ENCODE peak calls at places on chromosomes 11 and 22, in eight cellular contexts. One of them, this sample, is unnamed.

GRCh38 chr22:40418366-40419201 is 48.2 kb downstream of the SGSM3 start:
- ATAC-seq in foreskin keratinocyte: no peak
- ATAC-seq in stimulated activated naive CD8-positive, alpha-beta T cell treated with anti-CD3 and anti-CD28 coated beads, Interleukin-15, amount 100 ng/mL, for 72 hours: peak
- ATAC-seq in Right ventricle myocardium inferior: peak
- ATAC-seq in HCT116: no peak
- ATAC-seq in left cardiac atrium: peak
- ATAC-seq in activated T-cell treated with anti-CD3 and anti-CD28 coated beads, Interleukin-2, amount 50 U/mL, for 72 hours: peak
- ATAC-seq in IMR-90: no peak
- ATAC-seq in this sample: no peak

GRCh38 chr22:31646186-31647019 is 15.6 kb downstream of the PISD start:
- ATAC-seq in foreskin keratinocyte: peak
- ATAC-seq in activated T-cell treated with anti-CD3 and anti-CD28 coated beads, Interleukin-2, amount 50 U/mL, for 72 hours: peak
- ATAC-seq in stimulated activated naive CD8-positive, alpha-beta T cell treated with anti-CD3 and anti-CD28 coated beads, Interleukin-15, amount 100 ng/mL, for 72 hours: peak
- ATAC-seq in HCT116: peak
- ATAC-seq in IMR-90: peak
- ATAC-seq in left cardiac atrium: peak
- ATAC-seq in Right ventricle myocardium inferior: no peak
- ATAC-seq in this sample: peak

GRCh38 chr11:45755281-45755859 is 49.6 kb upstream of the SLC35C1 start:
- ATAC-seq in IMR-90: no peak
- ATAC-seq in stimulated activated naive CD8-positive, alpha-beta T cell treated with anti-CD3 and anti-CD28 coated beads, Interleukin-15, amount 100 ng/mL, for 72 hours: no peak
- ATAC-seq in foreskin keratinocyte: no peak
- ATAC-seq in activated T-cell treated with anti-CD3 and anti-CD28 coated beads, Interleukin-2, amount 50 U/mL, for 72 hours: no peak
- ATAC-seq in Right ventricle myocardium inferior: no peak
- ATAC-seq in HCT116: no peak
- ATAC-seq in left cardiac atrium: peak
- ATAC-seq in this sample: no peak

GRCh38 chr11:128455766-128456165 is 131.6 kb downstream of the ETS1 start:
- ATAC-seq in Right ventricle myocardium inferior: peak
- ATAC-seq in IMR-90: no peak
- ATAC-seq in stimulated activated naive CD8-positive, alpha-beta T cell treated with anti-CD3 and anti-CD28 coated beads, Interleukin-15, amount 100 ng/mL, for 72 hours: no peak
- ATAC-seq in foreskin keratinocyte: no peak
- ATAC-seq in activated T-cell treated with anti-CD3 and anti-CD28 coated beads, Interleukin-2, amount 50 U/mL, for 72 hours: no peak
- ATAC-seq in left cardiac atrium: no peak
- ATAC-seq in HCT116: no peak
- ATAC-seq in this sample: no peak

GRCh38 chr11:12195773-12196172 is 85.4 kb downstream of the MICAL2 start:
- ATAC-seq in foreskin keratinocyte: no peak
- ATAC-seq in IMR-90: no peak
- ATAC-seq in activated T-cell treated with anti-CD3 and anti-CD28 coated beads, Interleukin-2, amount 50 U/mL, for 72 hours: peak
- ATAC-seq in stimulated activated naive CD8-positive, alpha-beta T cell treated with anti-CD3 and anti-CD28 coated beads, Interleukin-15, amount 100 ng/mL, for 72 hours: peak
- ATAC-seq in HCT116: no peak
- ATAC-seq in Right ventricle myocardium inferior: no peak
- ATAC-seq in left cardiac atrium: no peak
- ATAC-seq in this sample: peak

GRCh38 chr22:17754233-17754925 is 19.9 kb downstream of the BID start:
- ATAC-seq in HCT116: peak
- ATAC-seq in left cardiac atrium: no peak
- ATAC-seq in IMR-90: no peak
- ATAC-seq in stimulated activated naive CD8-positive, alpha-beta T cell treated with anti-CD3 and anti-CD28 coated beads, Interleukin-15, amount 100 ng/mL, for 72 hours: peak
- ATAC-seq in foreskin keratinocyte: peak
- ATAC-seq in Right ventricle myocardium inferior: peak
- ATAC-seq in activated T-cell treated with anti-CD3 and anti-CD28 coated beads, Interleukin-2, amount 50 U/mL, for 72 hours: peak
- ATAC-seq in this sample: peak

GRCh38 chr22:42188808-42189447 is 58.3 kb upstream of the CYP2D6 start:
- ATAC-seq in activated T-cell treated with anti-CD3 and anti-CD28 coated beads, Interleukin-2, amount 50 U/mL, for 72 hours: peak
- ATAC-seq in Right ventricle myocardium inferior: no peak
- ATAC-seq in stimulated activated naive CD8-positive, alpha-beta T cell treated with anti-CD3 and anti-CD28 coated beads, Interleukin-15, amount 100 ng/mL, for 72 hours: no peak
- ATAC-seq in IMR-90: peak
- ATAC-seq in HCT116: peak
- ATAC-seq in foreskin keratinocyte: peak
- ATAC-seq in left cardiac atrium: peak
- ATAC-seq in this sample: peak

GRCh38 chr22:37627091-37627490 is 12.4 kb upstream of the SH3BP1 start:
- ATAC-seq in Right ventricle myocardium inferior: no peak
- ATAC-seq in IMR-90: peak
- ATAC-seq in left cardiac atrium: no peak
- ATAC-seq in stimulated activated naive CD8-positive, alpha-beta T cell treated with anti-CD3 and anti-CD28 coated beads, Interleukin-15, amount 100 ng/mL, for 72 hours: peak
- ATAC-seq in activated T-cell treated with anti-CD3 and anti-CD28 coated beads, Interleukin-2, amount 50 U/mL, for 72 hours: peak
- ATAC-seq in foreskin keratinocyte: no peak
- ATAC-seq in HCT116: no peak
- ATAC-seq in this sample: peak

GRCh38 chr11:125376117-125376516 is 119.9 kb downstream of the FEZ1 start:
- ATAC-seq in left cardiac atrium: peak
- ATAC-seq in stimulated activated naive CD8-positive, alpha-beta T cell treated with anti-CD3 and anti-CD28 coated beads, Interleukin-15, amount 100 ng/mL, for 72 hours: no peak
- ATAC-seq in IMR-90: no peak
- ATAC-seq in activated T-cell treated with anti-CD3 and anti-CD28 coated beads, Interleukin-2, amount 50 U/mL, for 72 hours: no peak
- ATAC-seq in Right ventricle myocardium inferior: peak
- ATAC-seq in HCT116: peak
- ATAC-seq in foreskin keratinocyte: peak
- ATAC-seq in this sample: no peak

GRCh38 chr11:33690290-33691050 is 10.2 kb downstream of the C11orf91 start:
- ATAC-seq in HCT116: peak
- ATAC-seq in activated T-cell treated with anti-CD3 and anti-CD28 coated beads, Interleukin-2, amount 50 U/mL, for 72 hours: peak
- ATAC-seq in IMR-90: peak
- ATAC-seq in left cardiac atrium: peak
- ATAC-seq in foreskin keratinocyte: peak
- ATAC-seq in Right ventricle myocardium inferior: peak
- ATAC-seq in stimulated activated naive CD8-positive, alpha-beta T cell treated with anti-CD3 and anti-CD28 coated beads, Interleukin-15, amount 100 ng/mL, for 72 hours: no peak
- ATAC-seq in this sample: peak

GRCh38 chr22:30314918-30315317 is 11.8 kb downstream of the TBC1D10A start:
- ATAC-seq in stimulated activated naive CD8-positive, alpha-beta T cell treated with anti-CD3 and anti-CD28 coated beads, Interleukin-15, amount 100 ng/mL, for 72 hours: peak
- ATAC-seq in Right ventricle myocardium inferior: no peak
- ATAC-seq in IMR-90: no peak
- ATAC-seq in left cardiac atrium: no peak
- ATAC-seq in activated T-cell treated with anti-CD3 and anti-CD28 coated beads, Interleukin-2, amount 50 U/mL, for 72 hours: peak
- ATAC-seq in HCT116: no peak
- ATAC-seq in foreskin keratinocyte: peak
- ATAC-seq in this sample: peak

GRCh38 chr11:75352417-75353206 is 1.2 kb upstream of the ARRB1 start:
- ATAC-seq in Right ventricle myocardium inferior: no peak
- ATAC-seq in stimulated activated naive CD8-positive, alpha-beta T cell treated with anti-CD3 and anti-CD28 coated beads, Interleukin-15, amount 100 ng/mL, for 72 hours: no peak
- ATAC-seq in foreskin keratinocyte: no peak
- ATAC-seq in HCT116: no peak
- ATAC-seq in IMR-90: no peak
- ATAC-seq in left cardiac atrium: no peak
- ATAC-seq in activated T-cell treated with anti-CD3 and anti-CD28 coated beads, Interleukin-2, amount 50 U/mL, for 72 hours: peak
- ATAC-seq in this sample: peak

GRCh38 chr11:76752321-76753175 is 30.6 kb upstream of the TSKU start:
- ATAC-seq in foreskin keratinocyte: peak
- ATAC-seq in activated T-cell treated with anti-CD3 and anti-CD28 coated beads, Interleukin-2, amount 50 U/mL, for 72 hours: no peak
- ATAC-seq in Right ventricle myocardium inferior: peak
- ATAC-seq in IMR-90: peak
- ATAC-seq in HCT116: no peak
- ATAC-seq in stimulated activated naive CD8-positive, alpha-beta T cell treated with anti-CD3 and anti-CD28 coated beads, Interleukin-15, amount 100 ng/mL, for 72 hours: no peak
- ATAC-seq in left cardiac atrium: peak
- ATAC-seq in this sample: no peak

GRCh38 chr11:47510231-47510630 is 42.7 kb downstream of the CELF1 start:
- ATAC-seq in HCT116: no peak
- ATAC-seq in IMR-90: no peak
- ATAC-seq in activated T-cell treated with anti-CD3 and anti-CD28 coated beads, Interleukin-2, amount 50 U/mL, for 72 hours: peak
- ATAC-seq in Right ventricle myocardium inferior: no peak
- ATAC-seq in left cardiac atrium: no peak
- ATAC-seq in stimulated activated naive CD8-positive, alpha-beta T cell treated with anti-CD3 and anti-CD28 coated beads, Interleukin-15, amount 100 ng/mL, for 72 hours: peak
- ATAC-seq in foreskin keratinocyte: peak
- ATAC-seq in this sample: peak

GRCh38 chr22:36659762-36660509 is 43.6 kb downstream of the CACNG2 start:
- ATAC-seq in stimulated activated naive CD8-positive, alpha-beta T cell treated with anti-CD3 and anti-CD28 coated beads, Interleukin-15, amount 100 ng/mL, for 72 hours: peak
- ATAC-seq in activated T-cell treated with anti-CD3 and anti-CD28 coated beads, Interleukin-2, amount 50 U/mL, for 72 hours: peak
- ATAC-seq in Right ventricle myocardium inferior: peak
- ATAC-seq in HCT116: peak
- ATAC-seq in foreskin keratinocyte: peak
- ATAC-seq in IMR-90: peak
- ATAC-seq in left cardiac atrium: peak
- ATAC-seq in this sample: peak

GRCh38 chr11:122229611-122230386 is 113.8 kb upstream of the BLID start:
- ATAC-seq in left cardiac atrium: peak
- ATAC-seq in IMR-90: no peak
- ATAC-seq in Right ventricle myocardium inferior: no peak
- ATAC-seq in foreskin keratinocyte: no peak
- ATAC-seq in activated T-cell treated with anti-CD3 and anti-CD28 coated beads, Interleukin-2, amount 50 U/mL, for 72 hours: no peak
- ATAC-seq in HCT116: no peak
- ATAC-seq in stimulated activated naive CD8-positive, alpha-beta T cell treated with anti-CD3 and anti-CD28 coated beads, Interleukin-15, amount 100 ng/mL, for 72 hours: no peak
- ATAC-seq in this sample: no peak

GRCh38 chr22:39290724-39291161 is 28.7 kb downstream of the RPL3 start:
- ATAC-seq in left cardiac atrium: peak
- ATAC-seq in activated T-cell treated with anti-CD3 and anti-CD28 coated beads, Interleukin-2, amount 50 U/mL, for 72 hours: no peak
- ATAC-seq in Right ventricle myocardium inferior: peak
- ATAC-seq in IMR-90: peak
- ATAC-seq in foreskin keratinocyte: peak
- ATAC-seq in stimulated activated naive CD8-positive, alpha-beta T cell treated with anti-CD3 and anti-CD28 coated beads, Interleukin-15, amount 100 ng/mL, for 72 hours: no peak
- ATAC-seq in HCT116: peak
- ATAC-seq in this sample: no peak

GRCh38 chr22:31951201-31952093 is 7.1 kb downstream of the YWHAH start:
- ATAC-seq in left cardiac atrium: peak
- ATAC-seq in Right ventricle myocardium inferior: no peak
- ATAC-seq in IMR-90: peak
- ATAC-seq in stimulated activated naive CD8-positive, alpha-beta T cell treated with anti-CD3 and anti-CD28 coated beads, Interleukin-15, amount 100 ng/mL, for 72 hours: peak
- ATAC-seq in HCT116: peak
- ATAC-seq in foreskin keratinocyte: no peak
- ATAC-seq in activated T-cell treated with anti-CD3 and anti-CD28 coated beads, Interleukin-2, amount 50 U/mL, for 72 hours: peak
- ATAC-seq in this sample: peak

GRCh38 chr22:19998991-19999820 is 17.4 kb downstream of the ARVCF start:
- ATAC-seq in Right ventricle myocardium inferior: no peak
- ATAC-seq in IMR-90: no peak
- ATAC-seq in HCT116: no peak
- ATAC-seq in left cardiac atrium: peak
- ATAC-seq in activated T-cell treated with anti-CD3 and anti-CD28 coated beads, Interleukin-2, amount 50 U/mL, for 72 hours: no peak
- ATAC-seq in foreskin keratinocyte: no peak
- ATAC-seq in stimulated activated naive CD8-positive, alpha-beta T cell treated with anti-CD3 and anti-CD28 coated beads, Interleukin-15, amount 100 ng/mL, for 72 hours: peak
- ATAC-seq in this sample: no peak

GRCh38 chr11:28596816-28597215 is 488.6 kb downstream of the METTL15 start:
- ATAC-seq in Right ventricle myocardium inferior: no peak
- ATAC-seq in stimulated activated naive CD8-positive, alpha-beta T cell treated with anti-CD3 and anti-CD28 coated beads, Interleukin-15, amount 100 ng/mL, for 72 hours: no peak
- ATAC-seq in HCT116: no peak
- ATAC-seq in IMR-90: no peak
- ATAC-seq in foreskin keratinocyte: no peak
- ATAC-seq in activated T-cell treated with anti-CD3 and anti-CD28 coated beads, Interleukin-2, amount 50 U/mL, for 72 hours: no peak
- ATAC-seq in left cardiac atrium: no peak
- ATAC-seq in this sample: no peak

GRCh38 chr11:126135182-126136176 is 72.8 kb upstream of the CDON start:
- ATAC-seq in stimulated activated naive CD8-positive, alpha-beta T cell treated with anti-CD3 and anti-CD28 coated beads, Interleukin-15, amount 100 ng/mL, for 72 hours: no peak
- ATAC-seq in foreskin keratinocyte: no peak
- ATAC-seq in left cardiac atrium: no peak
- ATAC-seq in Right ventricle myocardium inferior: no peak
- ATAC-seq in activated T-cell treated with anti-CD3 and anti-CD28 coated beads, Interleukin-2, amount 50 U/mL, for 72 hours: no peak
- ATAC-seq in HCT116: no peak
- ATAC-seq in IMR-90: no peak
- ATAC-seq in this sample: no peak

GRCh38 chr11:96361778-96362177 is 18.8 kb upstream of the MAML2 start:
- ATAC-seq in foreskin keratinocyte: peak
- ATAC-seq in HCT116: no peak
- ATAC-seq in Right ventricle myocardium inferior: no peak
- ATAC-seq in stimulated activated naive CD8-positive, alpha-beta T cell treated with anti-CD3 and anti-CD28 coated beads, Interleukin-15, amount 100 ng/mL, for 72 hours: no peak
- ATAC-seq in IMR-90: no peak
- ATAC-seq in left cardiac atrium: peak
- ATAC-seq in activated T-cell treated with anti-CD3 and anti-CD28 coated beads, Interleukin-2, amount 50 U/mL, for 72 hours: no peak
- ATAC-seq in this sample: peak

GRCh38 chr11:68828155-68828931 is 13.4 kb downstream of the CPT1A start:
- ATAC-seq in foreskin keratinocyte: no peak
- ATAC-seq in stimulated activated naive CD8-positive, alpha-beta T cell treated with anti-CD3 and anti-CD28 coated beads, Interleukin-15, amount 100 ng/mL, for 72 hours: no peak
- ATAC-seq in activated T-cell treated with anti-CD3 and anti-CD28 coated beads, Interleukin-2, amount 50 U/mL, for 72 hours: no peak
- ATAC-seq in HCT116: no peak
- ATAC-seq in left cardiac atrium: peak
- ATAC-seq in IMR-90: no peak
- ATAC-seq in Right ventricle myocardium inferior: peak
- ATAC-seq in this sample: no peak

GRCh38 chr22:46287873-46288751 is 8.6 kb upstream of the GTSE1 start:
- ATAC-seq in foreskin keratinocyte: no peak
- ATAC-seq in stimulated activated naive CD8-positive, alpha-beta T cell treated with anti-CD3 and anti-CD28 coated beads, Interleukin-15, amount 100 ng/mL, for 72 hours: peak
- ATAC-seq in HCT116: no peak
- ATAC-seq in IMR-90: no peak
- ATAC-seq in left cardiac atrium: peak
- ATAC-seq in Right ventricle myocardium inferior: peak
- ATAC-seq in activated T-cell treated with anti-CD3 and anti-CD28 coated beads, Interleukin-2, amount 50 U/mL, for 72 hours: peak
- ATAC-seq in this sample: peak

GRCh38 chr11:32833921-32834320 is 4.2 kb downstream of the PRRG4 start:
- ATAC-seq in stimulated activated naive CD8-positive, alpha-beta T cell treated with anti-CD3 and anti-CD28 coated beads, Interleukin-15, amount 100 ng/mL, for 72 hours: no peak
- ATAC-seq in IMR-90: no peak
- ATAC-seq in activated T-cell treated with anti-CD3 and anti-CD28 coated beads, Interleukin-2, amount 50 U/mL, for 72 hours: no peak
- ATAC-seq in Right ventricle myocardium inferior: no peak
- ATAC-seq in foreskin keratinocyte: no peak
- ATAC-seq in HCT116: no peak
- ATAC-seq in left cardiac atrium: no peak
- ATAC-seq in this sample: no peak

GRCh38 chr11:81874627-81875026 is 859.0 kb downstream of the FAM181B start:
- ATAC-seq in Right ventricle myocardium inferior: no peak
- ATAC-seq in foreskin keratinocyte: no peak
- ATAC-seq in IMR-90: no peak
- ATAC-seq in left cardiac atrium: no peak
- ATAC-seq in activated T-cell treated with anti-CD3 and anti-CD28 coated beads, Interleukin-2, amount 50 U/mL, for 72 hours: peak
- ATAC-seq in HCT116: no peak
- ATAC-seq in stimulated activated naive CD8-positive, alpha-beta T cell treated with anti-CD3 and anti-CD28 coated beads, Interleukin-15, amount 100 ng/mL, for 72 hours: peak
- ATAC-seq in this sample: peak

GRCh38 chr11:71064183-71064582 is 188.2 kb downstream of the SHANK2 start:
- ATAC-seq in IMR-90: no peak
- ATAC-seq in Right ventricle myocardium inferior: no peak
- ATAC-seq in activated T-cell treated with anti-CD3 and anti-CD28 coated beads, Interleukin-2, amount 50 U/mL, for 72 hours: no peak
- ATAC-seq in left cardiac atrium: no peak
- ATAC-seq in foreskin keratinocyte: no peak
- ATAC-seq in stimulated activated naive CD8-positive, alpha-beta T cell treated with anti-CD3 and anti-CD28 coated beads, Interleukin-15, amount 100 ng/mL, for 72 hours: no peak
- ATAC-seq in HCT116: no peak
- ATAC-seq in this sample: no peak

GRCh38 chr22:23219317-23219716 is 39.0 kb downstream of the BCR start:
- ATAC-seq in foreskin keratinocyte: no peak
- ATAC-seq in stimulated activated naive CD8-positive, alpha-beta T cell treated with anti-CD3 and anti-CD28 coated beads, Interleukin-15, amount 100 ng/mL, for 72 hours: no peak
- ATAC-seq in IMR-90: no peak
- ATAC-seq in left cardiac atrium: no peak
- ATAC-seq in Right ventricle myocardium inferior: no peak
- ATAC-seq in HCT116: no peak
- ATAC-seq in activated T-cell treated with anti-CD3 and anti-CD28 coated beads, Interleukin-2, amount 50 U/mL, for 72 hours: no peak
- ATAC-seq in this sample: no peak

GRCh38 chr22:37223965-37224551 is 11.8 kb upstream of the SSTR3 start:
- ATAC-seq in stimulated activated naive CD8-positive, alpha-beta T cell treated with anti-CD3 and anti-CD28 coated beads, Interleukin-15, amount 100 ng/mL, for 72 hours: peak
- ATAC-seq in foreskin keratinocyte: no peak
- ATAC-seq in activated T-cell treated with anti-CD3 and anti-CD28 coated beads, Interleukin-2, amount 50 U/mL, for 72 hours: peak
- ATAC-seq in left cardiac atrium: no peak
- ATAC-seq in IMR-90: no peak
- ATAC-seq in HCT116: no peak
- ATAC-seq in Right ventricle myocardium inferior: no peak
- ATAC-seq in this sample: peak

GRCh38 chr11:1805525-1805924 is 29.3 kb upstream of the SYT8 start:
- ATAC-seq in Right ventricle myocardium inferior: no peak
- ATAC-seq in IMR-90: no peak
- ATAC-seq in HCT116: no peak
- ATAC-seq in stimulated activated naive CD8-positive, alpha-beta T cell treated with anti-CD3 and anti-CD28 coated beads, Interleukin-15, amount 100 ng/mL, for 72 hours: no peak
- ATAC-seq in foreskin keratinocyte: no peak
- ATAC-seq in activated T-cell treated with anti-CD3 and anti-CD28 coated beads, Interleukin-2, amount 50 U/mL, for 72 hours: no peak
- ATAC-seq in left cardiac atrium: no peak
- ATAC-seq in this sample: no peak

GRCh38 chr11:55936300-55936699 is at the start of gene OR5I1:
- ATAC-seq in HCT116: no peak
- ATAC-seq in foreskin keratinocyte: no peak
- ATAC-seq in activated T-cell treated with anti-CD3 and anti-CD28 coated beads, Interleukin-2, amount 50 U/mL, for 72 hours: no peak
- ATAC-seq in Right ventricle myocardium inferior: no peak
- ATAC-seq in stimulated activated naive CD8-positive, alpha-beta T cell treated with anti-CD3 and anti-CD28 coated beads, Interleukin-15, amount 100 ng/mL, for 72 hours: no peak
- ATAC-seq in IMR-90: no peak
- ATAC-seq in left cardiac atrium: no peak
- ATAC-seq in this sample: no peak

GRCh38 chr11:2844996-2845395 is 40.6 kb downstream of the CDKN1C start:
- ATAC-seq in left cardiac atrium: no peak
- ATAC-seq in activated T-cell treated with anti-CD3 and anti-CD28 coated beads, Interleukin-2, amount 50 U/mL, for 72 hours: no peak
- ATAC-seq in foreskin keratinocyte: no peak
- ATAC-seq in IMR-90: no peak
- ATAC-seq in stimulated activated naive CD8-positive, alpha-beta T cell treated with anti-CD3 and anti-CD28 coated beads, Interleukin-15, amount 100 ng/mL, for 72 hours: no peak
- ATAC-seq in Right ventricle myocardium inferior: no peak
- ATAC-seq in HCT116: no peak
- ATAC-seq in this sample: no peak

GRCh38 chr22:37893583-37893983 is 12.5 kb upstream of the MICALL1 start:
- ATAC-seq in Right ventricle myocardium inferior: peak
- ATAC-seq in HCT116: no peak
- ATAC-seq in left cardiac atrium: no peak
- ATAC-seq in activated T-cell treated with anti-CD3 and anti-CD28 coated beads, Interleukin-2, amount 50 U/mL, for 72 hours: no peak
- ATAC-seq in stimulated activated naive CD8-positive, alpha-beta T cell treated with anti-CD3 and anti-CD28 coated beads, Interleukin-15, amount 100 ng/mL, for 72 hours: no peak
- ATAC-seq in foreskin keratinocyte: no peak
- ATAC-seq in IMR-90: no peak
- ATAC-seq in this sample: no peak

GRCh38 chr11:12117200-12117995 is 7.0 kb downstream of the MICAL2 start:
- ATAC-seq in IMR-90: no peak
- ATAC-seq in Right ventricle myocardium inferior: peak
- ATAC-seq in left cardiac atrium: no peak
- ATAC-seq in stimulated activated naive CD8-positive, alpha-beta T cell treated with anti-CD3 and anti-CD28 coated beads, Interleukin-15, amount 100 ng/mL, for 72 hours: peak
- ATAC-seq in foreskin keratinocyte: peak
- ATAC-seq in HCT116: no peak
- ATAC-seq in activated T-cell treated with anti-CD3 and anti-CD28 coated beads, Interleukin-2, amount 50 U/mL, for 72 hours: peak
- ATAC-seq in this sample: peak